ENCODE peak calls at places on chromosomes 16 and 17, in six cellular contexts. J is body of pancreas, Y is A673, G is pancreas, V is ascending aorta, M is lower lobe of right lung. N is an unnamed sample.

GRCh38 chr16:4227040-4227332 is 14.9 kb downstream of the SRL start:
- DNase-seq in V (no peak), Y (no peak), J (no peak), M (no peak), G (no peak), N (no peak)

GRCh38 chr16:12091569-12092346 is 115.2 kb downstream of the SNX29 start:
- DNase-seq in M (peak; percentile 20), G (no peak), J (no peak), Y (peak; percentile 70), V (no peak), N (no peak)

GRCh38 chr16:28936784-28937155 is 5.0 kb downstream of the CD19 start:
- DNase-seq in G (no peak), J (no peak), Y (no peak), M (peak; percentile 49), V (no peak), N (no peak)

GRCh38 chr16:86517652-86518258 is 7.4 kb downstream of the FOXF1 start:
- DNase-seq in Y (peak; percentile 47), M (no peak), G (no peak), V (no peak), J (peak; percentile 62), N (peak; percentile 65)

GRCh38 chr17:44320066-44320465 is 4.6 kb downstream of the SLC25A39 start:
- DNase-seq in M (no peak), J (no peak), V (no peak), G (no peak), Y (no peak), N (no peak)

GRCh38 chr16:22206847-22207714 is 1.0 kb downstream of the EEF2K start:
- DNase-seq in J (peak; percentile 93), V (peak; percentile 94), M (peak; percentile 86), Y (peak; percentile 70), G (peak; percentile 93), N (peak; percentile 79)

GRCh38 chr17:75691371-75692290 is 24.5 kb downstream of the SAP30BP start:
- DNase-seq in J (peak; percentile 77), G (peak; percentile 83), Y (peak; percentile 90), V (no peak), M (no peak), N (peak; percentile 60)

GRCh38 chr16:53156516-53156915 is 101.7 kb downstream of the CHD9 start:
- DNase-seq in V (no peak), Y (no peak), G (no peak), M (no peak), J (no peak), N (no peak)

GRCh38 chr17:1153795-1154546 is 25.8 kb downstream of the ABR start:
- DNase-seq in G (no peak), M (peak; percentile 61), J (peak; percentile 52), Y (peak; percentile 69), V (peak; percentile 92), N (peak; percentile 56)

GRCh38 chr17:2282297-2282873 is 21.2 kb downstream of the SMG6 start:
- DNase-seq in Y (peak; percentile 86), V (peak; percentile 67), J (no peak), M (no peak), G (no peak), N (no peak)

GRCh38 chr17:74949455-74950115 is 13.9 kb downstream of the OTOP3 start:
- DNase-seq in G (peak; percentile 83), J (no peak), V (no peak), M (no peak), Y (no peak), N (no peak)

GRCh38 chr17:14693382-14693781 is 392.5 kb downstream of the HS3ST3B1 start:
- DNase-seq in V (no peak), Y (no peak), G (no peak), J (no peak), M (no peak), N (no peak)

DNA sequence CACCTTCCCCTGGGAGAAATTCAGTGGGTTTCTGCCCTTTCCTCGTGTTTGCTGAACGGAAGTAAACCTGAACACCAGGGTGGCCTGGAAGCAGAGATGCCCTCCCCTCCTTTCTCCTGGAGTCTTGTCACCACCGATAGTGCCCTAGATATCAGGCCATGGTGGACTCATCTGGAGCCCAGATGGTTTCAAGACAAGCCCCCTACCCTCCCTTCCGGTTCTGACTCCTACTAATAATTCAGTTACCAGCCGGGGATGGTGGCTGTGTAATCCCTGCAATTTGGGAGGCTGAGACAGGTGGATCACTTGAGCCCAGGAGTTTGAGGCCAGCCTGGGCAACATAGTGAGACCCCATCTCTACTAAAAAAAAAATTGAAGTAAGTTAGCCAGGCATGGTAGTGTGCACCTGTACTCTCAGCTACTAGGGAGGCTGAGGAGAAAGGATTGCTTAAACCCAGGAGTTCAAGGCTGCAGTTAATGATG is 2.4 kb downstream of the ZNF469 start:
- DNase-seq in J (no peak), G (no peak), V (no peak), M (no peak), Y (no peak), N (no peak)
- H3K27ac ChIP-seq in J (no peak overlapping the region), G (no peak overlapping the region), V (no peak overlapping the region), M (no peak overlapping the region), Y (no peak overlapping the region), N (no peak overlapping the region)

DNA sequence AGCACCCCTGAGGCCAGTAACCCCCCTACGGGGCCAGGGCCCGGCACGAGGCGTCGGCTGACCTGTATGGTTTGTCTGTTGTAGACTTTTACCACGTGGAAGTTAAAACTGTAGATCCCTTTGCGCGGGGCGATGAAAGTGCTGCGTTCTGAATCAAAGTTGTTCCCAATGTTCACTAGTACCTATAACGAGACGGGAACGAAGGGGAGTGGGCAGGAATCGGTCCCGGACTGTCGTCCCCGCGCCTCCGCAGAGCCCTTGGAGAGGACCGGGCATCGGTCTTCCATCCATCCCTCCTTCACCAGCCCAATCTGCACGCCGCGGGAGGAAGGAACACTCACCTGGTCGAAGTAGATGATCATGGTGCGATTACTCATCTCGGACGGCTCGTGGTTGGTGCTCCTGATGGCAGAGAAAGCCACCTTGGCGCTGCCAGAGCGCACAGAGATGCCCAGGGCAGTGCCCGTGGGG is 742 bp downstream of the CBLN1 start:
- DNase-seq in Y (no peak), V (no peak), J (no peak), G (peak; percentile 74), M (no peak), N (no peak)
- H3K4me3 ChIP-seq in Y (no peak overlapping the region), V (peak overlapping the region; percentile 55), J (no peak overlapping the region), G (no peak overlapping the region), M (no peak overlapping the region), N (peak overlapping the region; percentile 61)

GRCh38 chr17:60599620-60600489 is at the start of gene PPM1D:
- DNase-seq in V (peak; percentile 99), M (peak; percentile 99), J (peak; percentile 100), G (peak; percentile 99), Y (peak; percentile 99), N (peak; percentile 99)
- TF ChIP-seq CTCF in V (no peak), M (no peak), J (no peak), G (no peak), Y (no peak), N (peak; percentile 38)

GRCh38 chr16:27424772-27425498 is 23.0 kb downstream of the IL21R start:
- DNase-seq in Y (no peak), V (peak; percentile 40), G (no peak), M (no peak), J (no peak), N (peak; percentile 6)
- H3K27ac ChIP-seq in Y (no peak overlapping the region), V (no peak overlapping the region), G (no peak overlapping the region), M (no peak overlapping the region), J (no peak overlapping the region), N (no peak overlapping the region)

DNA sequence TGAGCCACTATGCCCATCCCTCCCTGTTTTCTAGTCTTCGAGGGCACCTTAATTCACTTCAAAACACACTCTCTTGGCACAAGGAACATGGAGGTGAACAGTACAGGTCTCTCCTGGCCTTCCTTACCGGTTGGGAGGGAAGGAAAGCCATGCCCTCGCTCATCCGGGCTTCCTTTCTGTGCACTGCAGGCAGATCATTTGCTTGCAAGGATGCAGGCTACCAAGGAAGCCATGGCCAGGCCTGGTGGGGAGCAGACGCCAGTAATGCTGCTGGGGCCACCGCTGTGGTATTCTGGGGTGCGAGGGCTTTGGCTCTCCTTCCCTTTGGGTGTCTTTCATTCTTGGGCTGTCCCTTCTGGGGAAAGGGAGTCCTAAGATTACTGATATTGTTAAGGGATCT is 80.8 kb upstream of the DNAJA2 start:
- DNase-seq in V (no peak), G (no peak), Y (no peak), M (no peak), J (no peak), N (no peak)
- H3K4me3 ChIP-seq in V (no peak overlapping the region), G (no peak overlapping the region), Y (no peak overlapping the region), M (no peak overlapping the region), J (no peak overlapping the region), N (no peak overlapping the region)

DNA sequence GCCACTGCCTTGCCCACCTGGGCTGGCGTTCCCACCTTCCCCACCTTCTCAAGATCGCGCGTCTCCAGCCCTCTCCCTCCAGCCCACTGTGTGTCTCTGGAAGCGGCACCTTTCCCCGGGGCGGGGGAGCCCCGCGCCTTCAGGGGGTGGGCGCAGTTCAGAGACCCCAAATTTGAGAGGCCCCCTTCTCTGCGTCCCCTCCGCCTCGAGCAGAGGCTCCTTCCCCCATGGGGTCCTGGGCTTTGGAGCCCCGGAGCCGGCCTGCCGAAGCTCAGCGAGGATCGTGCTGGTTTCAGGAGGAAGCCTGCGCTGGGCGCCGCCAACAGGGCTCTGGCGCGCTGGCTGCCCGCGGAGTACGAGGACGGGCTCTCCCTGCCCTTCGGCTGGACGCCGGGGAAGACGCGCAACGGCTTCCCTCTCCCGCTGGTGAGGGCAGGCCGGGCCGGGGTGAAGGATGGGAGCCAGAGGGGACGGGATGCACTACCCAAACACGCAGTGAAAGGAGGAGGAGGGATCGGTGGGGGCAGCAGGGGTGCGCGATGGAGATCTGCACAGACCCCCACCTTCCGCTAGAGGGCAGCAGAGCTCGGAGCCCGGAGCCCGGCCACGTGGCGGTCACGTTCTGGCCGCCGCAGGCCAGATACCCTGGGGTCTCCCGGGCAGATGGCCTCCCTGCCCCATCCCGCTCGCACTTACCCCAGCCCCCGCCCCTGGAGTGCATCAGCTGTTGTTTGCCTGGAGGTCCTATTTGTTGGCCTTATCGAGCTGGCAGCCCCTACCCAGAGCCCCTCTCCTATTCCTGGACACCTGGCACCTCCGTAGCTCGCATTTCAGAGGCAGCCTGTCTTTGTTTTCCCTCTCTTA is 11.1 kb downstream of the LPO start:
- DNase-seq in M (peak; percentile 80), J (peak; percentile 64), V (peak; percentile 74), Y (peak; percentile 70), G (peak; percentile 84), N (peak; percentile 82)
- TF ChIP-seq CTCF in M (peak; percentile 97), J (peak; percentile 86), V (peak; percentile 73), Y (peak; percentile 97), G (peak; percentile 94), N (peak; percentile 31)

DNA sequence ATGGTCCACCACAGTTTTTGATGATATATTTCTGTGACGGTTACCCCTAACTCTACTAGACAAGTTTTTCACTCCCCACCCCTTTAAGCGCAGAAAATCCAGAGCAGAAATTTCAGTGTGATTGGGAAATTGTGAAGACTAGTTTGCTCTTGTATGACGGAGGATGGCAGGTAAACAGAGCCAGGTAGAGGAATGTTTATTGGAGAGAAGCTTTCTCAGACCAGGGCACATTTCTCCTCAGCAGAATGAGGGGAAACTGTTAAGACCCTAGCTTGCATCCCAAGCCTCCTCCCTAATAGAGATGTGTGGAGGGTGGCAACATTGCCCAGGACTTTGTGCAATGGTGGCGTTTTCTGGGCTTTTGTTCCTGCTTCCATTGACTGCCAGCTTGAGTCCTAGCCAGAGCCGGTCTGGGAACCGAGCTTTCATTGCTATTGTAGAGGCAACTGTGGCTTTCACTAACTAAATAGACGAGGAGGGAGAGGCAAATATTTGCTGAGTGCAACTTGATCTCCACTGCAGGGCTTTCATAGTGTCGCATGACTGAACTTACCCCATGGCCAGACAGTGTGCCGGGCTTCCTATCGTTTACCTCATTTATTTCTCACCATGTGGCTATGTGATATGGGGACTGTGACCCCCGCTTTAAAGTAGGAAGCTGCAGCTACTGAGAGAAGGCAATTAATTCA is 159.6 kb upstream of the MPHOSPH6 start:
- DNase-seq in M (no peak), Y (no peak), V (no peak), G (peak; percentile 58), J (peak; percentile 82), N (no peak)
- H3K27ac ChIP-seq in M (no peak overlapping the region), Y (no peak overlapping the region), V (no peak overlapping the region), G (no peak overlapping the region), J (no peak overlapping the region), N (no peak overlapping the region)

GRCh38 chr16:27408012-27408601 is 6.1 kb downstream of the IL21R start:
- DNase-seq in M (no peak), Y (no peak), J (no peak), V (no peak), G (no peak), N (no peak)
- H3K4me3 ChIP-seq in M (no peak overlapping the region), Y (no peak overlapping the region), J (no peak overlapping the region), V (no peak overlapping the region), G (no peak overlapping the region), N (no peak overlapping the region)

N was measured in Peyer's patch.